ENCODE peak calls at places on chromosomes 11 and 22, in nine cellular contexts. K is HCT116, Z is endothelial cell of umbilical vein, S is IMR-90, M is body of pancreas, P is heart left ventricle, V is transverse colon, B is K562, J is A549. N is an unnamed sample.

GRCh38 chr22:24412274-24412673 is 15.1 kb upstream of the ADORA2A start:
- DNase-seq in K (no peak), Z (no peak), S (no peak), M (no peak), P (no peak), V (no peak), B (no peak), J (no peak), N (no peak)

GRCh38 chr11:36258730-36259360 is 30.4 kb downstream of the COMMD9 start:
- DNase-seq in K (peak; percentile 36), Z (peak; percentile 69), S (peak; percentile 77), M (peak; percentile 62), P (peak; percentile 73), V (peak; percentile 32), B (peak; percentile 64), J (peak; percentile 68), N (peak; percentile 57)

GRCh38 chr11:47775240-47775869 is 8.2 kb upstream of the FNBP4 start:
- DNase-seq in K (no peak), Z (no peak), S (no peak), M (no peak), P (no peak), V (no peak), B (peak; percentile 30), J (no peak), N (peak; percentile 34)

GRCh38 chr11:10638285-10638684 is 55.3 kb downstream of the IRAG1 start:
- DNase-seq in K (no peak), Z (no peak), S (no peak), M (no peak), P (no peak), V (no peak), B (no peak), J (no peak), N (no peak)

GRCh38 chr11:75632450-75632849 is 36.4 kb downstream of the MAP6 start:
- DNase-seq in K (no peak), Z (no peak), S (no peak), M (no peak), P (no peak), V (no peak), B (peak; percentile 13), J (no peak), N (no peak)

GRCh38 chr11:130431806-130432205 is 3.4 kb upstream of the ADAMTS8 start:
- DNase-seq in K (no peak), Z (no peak), S (peak; percentile 76), M (no peak), P (no peak), V (no peak), B (no peak), J (no peak), N (no peak)

GRCh38 chr22:44685384-44686056 is 16.5 kb upstream of the PRR5 start:
- DNase-seq in K (peak; percentile 35), Z (no peak), S (peak; percentile 51), M (peak; percentile 60), P (no peak), V (peak; percentile 72), B (peak; percentile 79), J (peak; percentile 53), N (peak; percentile 68)

GRCh38 chr22:39920134-39920743 is 19.4 kb downstream of the GRAP2 start:
- DNase-seq in K (no peak), Z (no peak), S (no peak), M (no peak), P (no peak), V (no peak), B (peak; percentile 82), J (no peak), N (no peak)

GRCh38 chr11:129694966-129695365 is 120.7 kb upstream of the TMEM45B start:
- DNase-seq in K (no peak), Z (peak; percentile 16), S (no peak), M (no peak), P (no peak), V (no peak), B (no peak), J (no peak), N (no peak)

GRCh38 chr11:16603890-16604783 is 134.3 kb upstream of the C11orf58 start:
- DNase-seq in K (no peak), Z (no peak), S (peak; percentile 58), M (peak; percentile 76), P (peak; percentile 80), V (peak; percentile 46), B (peak; percentile 83), J (no peak), N (no peak)

GRCh38 chr11:38476808-38477565 is 1879.0 kb upstream of the RAG2 start:
- DNase-seq in K (no peak), Z (no peak), S (no peak), M (no peak), P (no peak), V (no peak), B (no peak), J (no peak), N (no peak)

GRCh38 chr11:77082838-77083552 is 16.2 kb downstream of the CAPN5 start:
- DNase-seq in K (no peak), Z (peak; percentile 64), S (peak; percentile 38), M (peak; percentile 30), P (peak; percentile 75), V (peak; percentile 69), B (no peak), J (no peak), N (no peak)

GRCh38 chr11:70699294-70700221 is 301.2 kb downstream of the CTTN start:
- DNase-seq in K (no peak), Z (no peak), S (no peak), M (no peak), P (no peak), V (no peak), B (peak; percentile 14), J (no peak), N (no peak)

GRCh38 chr22:31588970-31589675 is 72.9 kb downstream of the PISD start:
- DNase-seq in K (no peak), Z (no peak), S (no peak), M (no peak), P (no peak), V (peak; percentile 31), B (no peak), J (no peak), N (no peak)
- TF ChIP-seq POLR2A in K (no peak), Z (no peak), S (no peak), M (no peak), P (no peak), V (peak; percentile 39), B (no peak), J (no peak), N (no peak)

DNA sequence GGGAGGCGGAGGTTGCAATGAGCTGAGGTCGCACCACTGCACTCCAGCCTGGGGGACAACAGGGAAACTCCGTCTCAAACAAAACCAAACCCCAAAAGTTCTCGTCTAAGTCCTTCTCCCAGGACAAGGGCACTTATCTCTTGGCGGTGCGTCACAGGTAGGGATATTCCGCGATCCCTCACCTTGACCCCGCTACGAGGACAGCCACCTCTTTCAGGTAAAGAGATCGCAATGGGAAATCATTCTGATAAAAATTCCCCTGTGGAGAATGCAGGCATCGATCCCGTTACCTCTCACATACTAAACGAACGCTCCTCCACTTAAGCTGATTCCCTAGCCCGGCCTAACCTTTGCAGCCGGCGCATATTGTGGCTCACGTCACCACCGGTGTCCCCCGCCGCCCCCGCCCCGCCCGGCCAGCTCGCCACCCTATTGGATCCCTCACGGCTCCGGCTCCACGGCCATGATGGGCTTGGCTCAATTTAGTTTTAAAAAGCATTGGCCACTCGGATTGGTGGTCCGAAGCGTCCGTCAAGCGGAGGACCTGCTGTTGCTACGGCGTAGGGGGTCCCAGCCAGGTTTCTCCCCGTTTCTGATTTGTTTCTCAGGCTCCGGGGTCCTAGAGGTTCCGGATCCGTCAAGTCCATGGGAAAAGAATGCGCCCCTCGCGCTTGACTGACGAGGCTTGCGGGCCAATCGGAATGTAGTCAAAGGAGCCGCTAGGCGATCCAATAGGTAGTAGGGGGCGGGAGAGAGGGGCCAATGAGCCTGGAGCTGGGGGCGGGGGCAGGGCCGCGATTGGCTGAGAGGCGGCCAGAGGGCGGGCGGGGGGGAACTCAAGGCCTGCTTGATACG is 439 bp upstream of the PPP6R3 start:
- DNase-seq in K (peak; percentile 96), Z (peak; percentile 100), S (peak; percentile 98), M (peak; percentile 98), P (peak; percentile 97), V (peak; percentile 96), B (peak; percentile 98), J (peak; percentile 98), N (peak; percentile 99)
- TF ChIP-seq POLR2A in K (no peak), Z (no peak), S (no peak), M (peak; percentile 34), P (no peak), V (no peak), B (peak; percentile 69), J (peak; percentile 49), N (no peak)

DNA sequence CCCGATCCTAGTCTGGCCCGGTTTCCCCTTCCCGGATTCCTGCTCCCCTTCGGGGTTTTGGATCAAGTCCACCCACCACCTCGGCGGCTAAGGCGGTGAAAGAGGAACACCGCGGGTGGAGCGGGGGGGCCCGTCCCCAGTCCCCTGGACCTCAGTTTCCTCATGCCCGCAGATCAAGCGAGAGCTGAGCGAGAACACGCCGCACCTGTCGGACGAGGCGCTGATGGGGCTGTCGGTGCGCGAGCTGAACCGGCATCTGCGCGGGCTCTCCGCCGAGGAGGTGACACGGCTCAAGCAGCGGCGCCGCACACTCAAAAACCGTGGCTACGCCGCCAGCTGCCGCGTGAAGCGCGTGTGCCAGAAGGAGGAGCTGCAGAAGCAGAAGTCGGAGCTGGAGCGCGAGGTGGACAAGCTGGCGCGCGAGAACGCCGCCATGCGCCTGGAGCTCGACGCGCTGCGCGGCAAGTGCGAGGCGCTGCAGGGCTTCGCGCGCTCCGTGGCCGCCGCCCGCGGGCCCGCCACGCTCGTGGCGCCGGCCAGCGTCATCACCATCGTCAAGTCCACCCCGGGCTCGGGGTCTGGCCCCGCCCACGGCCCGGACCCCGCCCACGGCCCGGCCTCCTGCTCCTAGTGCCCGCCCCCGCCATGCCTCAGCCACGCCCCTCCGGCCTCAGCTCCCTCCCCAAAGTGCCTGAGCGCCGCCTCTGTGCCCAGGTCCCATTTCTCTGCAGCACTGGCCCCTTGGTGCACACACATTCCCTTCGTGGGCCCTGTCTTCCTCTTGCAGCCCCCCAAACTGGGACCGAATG is 12.7 kb downstream of the MAFF start:
- DNase-seq in K (no peak), Z (peak; percentile 50), S (peak; percentile 49), M (peak; percentile 74), P (peak; percentile 88), V (peak; percentile 83), B (peak; percentile 86), J (no peak), N (no peak)
- TF ChIP-seq POLR2A in K (no peak), Z (no peak), S (peak; percentile 5), M (no peak), P (no peak), V (no peak), B (no peak), J (no peak), N (no peak)

DNA sequence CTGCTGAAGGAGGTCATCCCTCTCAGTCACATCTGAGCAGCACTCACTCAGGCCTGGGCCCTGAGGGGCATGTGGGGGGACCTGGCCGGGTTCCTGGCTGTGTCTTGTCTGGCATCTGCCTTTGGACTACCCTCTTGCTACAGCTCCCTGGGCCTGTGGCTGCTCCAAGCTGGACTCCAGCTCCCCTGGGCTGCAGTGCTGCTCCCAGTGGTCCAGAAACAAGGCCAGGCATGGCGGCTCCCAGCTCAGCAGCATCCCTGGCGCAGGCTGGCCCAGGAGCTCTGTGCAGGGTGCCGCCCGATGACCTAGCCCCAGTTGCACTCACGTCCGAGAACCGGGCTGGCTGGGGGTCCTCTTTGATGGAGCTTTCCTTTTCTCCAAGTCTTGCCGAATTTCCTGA is 5.3 kb downstream of the CDPF1 start:
- DNase-seq in K (no peak), Z (no peak), S (no peak), M (no peak), P (no peak), V (no peak), B (no peak), J (no peak), N (no peak)
- TF ChIP-seq POLR2A in K (no peak), Z (no peak), S (no peak), M (no peak), P (no peak), V (no peak), B (no peak), J (no peak), N (no peak)

GRCh38 chr11:65711785-65712632 is at the start of gene KAT5:
- DNase-seq in K (peak; percentile 98), Z (peak; percentile 98), S (peak; percentile 98), M (peak; percentile 99), P (peak; percentile 99), V (peak; percentile 100), B (peak; percentile 99), J (peak; percentile 99), N (peak; percentile 99)
- TF ChIP-seq POLR2A in K (peak; percentile 23), Z (no peak), S (peak; percentile 92), M (peak; percentile 89), P (peak; percentile 49), V (peak; percentile 92), B (peak; percentile 93), J (peak; percentile 33), N (peak; percentile 55)